ENCODE peak calls at places on chromosomes 4 and X, in six cellular contexts. H is astrocyte, W is mammary epithelial cell, X is HCT116, Q is fibroblast of lung, T is MM.1S. C is an unnamed sample.

GRCh38 chr4:123361195-123361861 is 35.3 kb upstream of the SPRY1 start:
- DNase-seq in X (no peak), H (peak), Q (peak), T (no peak), W (peak), C (no peak)

GRCh38 chr4:1150875-1151274 is 21.5 kb downstream of the SPON2 start:
- DNase-seq in X (no peak), T (no peak), W (no peak), Q (no peak), H (no peak), C (no peak)

GRCh38 chrX:39874202-39874816 is 223.4 kb downstream of the BCOR start:
- DNase-seq in Q (no peak), W (peak), T (no peak), X (no peak), H (no peak), C (no peak)

GRCh38 chr4:158958489-158959270 is 144.2 kb upstream of the RAPGEF2 start:
- DNase-seq in X (no peak), T (no peak), W (peak), Q (peak), H (no peak), C (no peak)

GRCh38 chrX:113929004-113929403 is 654.9 kb upstream of the HTR2C start:
- DNase-seq in H (peak), Q (peak), X (peak), W (peak), T (peak), C (peak)

GRCh38 chr4:708631-708933 is 3.0 kb downstream of the PCGF3 start:
- DNase-seq in T (no peak), X (no peak), H (no peak), W (no peak), Q (no peak), C (no peak)

GRCh38 chr4:171169396-171169795 is 643.8 kb upstream of the GALNTL6 start:
- DNase-seq in H (no peak), Q (no peak), X (no peak), T (no peak), W (no peak), C (no peak)

GRCh38 chr4:38612996-38613395 is 51.0 kb upstream of the KLF3 start:
- DNase-seq in T (no peak), Q (peak), X (no peak), H (no peak), W (no peak), C (no peak)

GRCh38 chrX:136598631-136599030 is 49.3 kb upstream of the CD40LG start:
- DNase-seq in Q (no peak), X (no peak), W (peak), T (peak), H (no peak), C (no peak)

GRCh38 chrX:47831788-47832187 is 4.9 kb upstream of the ZNF81 start:
- DNase-seq in T (peak), H (no peak), Q (peak), X (peak), W (peak), C (no peak)

GRCh38 chr4:54228563-54229501 is at the start of gene PDGFRA:
- DNase-seq in T (no peak), H (peak), Q (peak), X (no peak), W (no peak), C (no peak)

GRCh38 chr4:54231419-54232150 is 2.5 kb downstream of the PDGFRA start:
- DNase-seq in H (peak), T (no peak), W (no peak), Q (peak), X (no peak), C (no peak)

GRCh38 chr4:54229631-54230478 is 762 bp downstream of the PDGFRA start:
- DNase-seq in Q (peak), T (no peak), X (no peak), H (peak), W (no peak), C (no peak)

GRCh38 chr4:54232151-54232688 is 3.1 kb downstream of the PDGFRA start:
- DNase-seq in Q (peak), H (peak), X (no peak), T (no peak), W (no peak), C (no peak)

GRCh38 chr4:54230479-54231418 is 1.7 kb downstream of the PDGFRA start:
- DNase-seq in Q (peak), T (no peak), X (no peak), W (no peak), H (peak), C (no peak)
- TF ChIP-seq EZH2 in Q (no peak), T (no peak), X (no peak), W (peak), H (peak), C (no peak)

DNA sequence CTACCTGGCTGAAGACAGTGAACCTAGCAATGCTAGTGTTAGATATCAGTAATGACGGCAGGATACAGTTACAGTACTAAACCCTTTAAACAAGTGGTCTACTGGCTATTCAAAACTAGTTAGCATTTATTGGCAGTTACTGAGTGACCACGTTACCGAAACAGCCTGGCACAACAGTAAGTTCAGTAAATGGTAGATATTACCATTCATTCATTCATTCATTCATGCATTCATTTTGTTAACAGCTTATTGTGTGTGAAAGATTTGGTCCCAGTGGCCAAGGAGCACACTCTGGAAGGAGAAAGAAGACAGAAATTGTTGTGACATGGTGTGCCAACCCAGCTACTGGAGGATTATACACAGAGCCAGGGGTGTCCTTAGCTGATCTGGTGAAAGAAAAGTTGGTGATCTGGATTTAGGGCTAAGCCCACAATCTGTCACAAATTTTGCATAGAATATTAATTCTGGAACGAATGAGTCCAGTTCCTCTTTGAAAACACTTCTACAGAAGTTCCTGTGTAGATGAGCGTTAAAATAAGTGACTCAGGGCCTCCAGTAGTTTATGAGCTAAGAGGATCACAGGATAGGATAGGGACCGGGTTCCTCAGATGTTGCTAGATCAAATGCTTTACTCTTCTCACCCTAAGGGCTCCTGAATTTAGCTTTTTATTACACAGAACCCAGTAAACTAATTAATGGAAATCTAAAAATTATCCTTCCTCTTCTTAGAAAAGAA is 179.1 kb downstream of the CBR4 start:
- DNase-seq in X (no peak), H (no peak), T (no peak), Q (peak), W (no peak), C (no peak)
- H3K27ac ChIP-seq in X (peak), H (peak), T (no peak), Q (peak), W (peak), C (no peak)

GRCh38 chrX:63430026-63430425 is 78.9 kb upstream of the SPIN4 start:
- DNase-seq in T (no peak), W (no peak), Q (no peak), H (no peak), X (no peak), C (no peak)
- TF ChIP-seq CTCF in T (no peak), W (no peak), Q (no peak), H (no peak), X (no peak), C (no peak)

GRCh38 chr4:146634825-146635224 is 3.9 kb upstream of the POU4F2 start:
- DNase-seq in X (no peak), H (no peak), W (no peak), T (no peak), Q (no peak), C (no peak)
- TF ChIP-seq EZH2 in X (no peak), H (peak), W (no peak), T (no peak), Q (no peak), C (no peak)

GRCh38 chr4:177292171-177292570 is 17.5 kb upstream of the NEIL3 start:
- DNase-seq in X (no peak), H (no peak), T (no peak), Q (no peak), W (no peak), C (no peak)
- H3K27ac ChIP-seq in X (no peak), H (no peak), T (no peak), Q (no peak), W (no peak), C (no peak)

DNA sequence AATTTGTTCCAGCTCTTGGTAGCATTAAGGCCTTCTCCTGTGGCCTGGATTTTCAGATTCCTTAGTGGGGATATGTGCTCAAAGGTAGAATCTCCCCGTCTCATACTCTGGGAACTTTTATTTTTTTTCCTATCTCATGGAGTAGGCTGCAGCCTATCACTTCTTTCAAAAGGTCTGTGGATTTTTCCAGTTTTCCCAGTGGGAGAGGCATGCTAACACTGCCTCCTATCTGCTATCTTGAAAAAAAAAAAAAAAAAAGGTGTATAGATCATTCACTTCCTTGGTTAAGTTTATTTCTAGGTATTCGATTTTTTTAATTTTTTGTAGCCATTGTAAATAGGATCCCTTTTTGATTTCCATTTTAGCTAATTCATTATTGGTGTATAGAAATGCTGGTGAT is 67.1 kb downstream of the IL15 start:
- DNase-seq in X (no peak), Q (no peak), H (no peak), T (no peak), W (no peak), C (no peak)
- TF ChIP-seq CTCF in X (no peak), Q (no peak), H (no peak), T (no peak), W (peak), C (no peak)

GRCh38 chr4:70688795-70689231 is 481 bp downstream of the UTP3 start:
- DNase-seq in Q (peak), W (no peak), X (no peak), H (no peak), T (no peak), C (no peak)

DNA sequence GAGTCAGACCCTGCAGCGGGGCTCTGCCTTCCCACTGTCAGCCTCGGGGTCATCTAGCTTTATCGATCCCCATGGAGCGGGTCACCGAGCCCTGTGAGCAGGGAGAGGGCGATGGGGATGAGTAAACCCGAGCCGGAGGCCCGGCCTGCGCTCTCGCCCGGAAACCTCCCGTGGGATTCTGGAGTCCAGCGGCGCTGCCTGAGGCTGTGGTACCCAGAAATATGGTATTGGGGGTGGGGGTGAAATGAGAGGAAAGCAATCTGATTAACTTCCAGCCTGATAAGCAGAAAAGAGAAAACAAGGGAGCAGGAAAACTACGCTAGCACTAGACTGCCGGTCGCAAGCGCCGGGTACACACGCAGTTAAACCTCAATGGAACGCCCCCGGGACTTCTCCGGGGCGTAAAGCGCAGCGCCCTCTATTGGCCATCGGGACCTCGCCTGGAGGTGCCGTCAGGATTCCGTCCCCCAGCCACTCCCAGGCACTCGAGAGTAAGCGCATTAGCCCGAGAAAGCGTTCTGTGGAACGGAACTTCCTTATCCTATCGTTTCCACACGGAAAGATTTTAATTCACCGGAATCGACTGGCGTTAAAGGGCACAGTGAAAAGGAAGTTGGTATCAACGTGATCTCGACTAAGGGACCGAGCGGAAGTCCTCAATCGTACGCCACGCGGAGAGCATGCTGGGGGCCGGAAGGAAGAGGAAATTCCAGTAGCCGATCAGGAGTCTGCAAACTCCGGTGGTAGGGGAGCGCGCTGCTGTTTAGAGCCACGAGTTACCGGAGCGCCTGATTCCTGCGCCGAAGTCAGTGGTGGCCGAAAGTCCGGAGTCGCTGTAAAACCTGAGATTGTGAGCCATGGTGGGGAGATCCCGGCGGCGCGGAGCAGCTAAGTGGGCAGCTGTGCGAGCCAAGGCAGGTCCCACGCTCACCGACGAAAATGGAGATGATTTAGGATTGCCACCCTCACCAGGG is at the start of gene UTP3:
- DNase-seq in X (peak), T (peak), H (peak), W (peak), Q (peak), C (peak)
- TF ChIP-seq EZH2 in X (no peak), T (no peak), H (no peak), W (no peak), Q (no peak), C (no peak)

C was measured in PC-9.